ENCODE peak calls at places on chromosome 22, in five cellular contexts. One of them, this sample, is unnamed.

GRCh38 chr22:35630891-35631290 is 13.8 kb upstream of the MB start:
- DNase-seq in AML-193: no peak
- DNase-seq in Panc1: no peak
- DNase-seq in tibial nerve: no peak
- DNase-seq in nephron progenitor cell: no peak
- DNase-seq in this sample: no peak

GRCh38 chr22:45671051-45671782 is 417 bp upstream of the ATXN10 start:
- DNase-seq in AML-193: no peak
- DNase-seq in Panc1: no peak
- DNase-seq in tibial nerve: no peak
- DNase-seq in nephron progenitor cell: peak
- DNase-seq in this sample: no peak

GRCh38 chr22:45552580-45553332 is 50.1 kb downstream of the FBLN1 start:
- DNase-seq in AML-193: no peak
- DNase-seq in Panc1: no peak
- DNase-seq in tibial nerve: peak
- DNase-seq in nephron progenitor cell: peak
- DNase-seq in this sample: no peak

GRCh38 chr22:35092146-35092805 is 26.3 kb downstream of the ISX start:
- DNase-seq in AML-193: no peak
- DNase-seq in Panc1: no peak
- DNase-seq in tibial nerve: no peak
- DNase-seq in nephron progenitor cell: no peak
- DNase-seq in this sample: no peak

GRCh38 chr22:21949569-21949918 is 3.1 kb downstream of the PPM1F start:
- DNase-seq in AML-193: no peak
- DNase-seq in Panc1: no peak
- DNase-seq in tibial nerve: no peak
- DNase-seq in nephron progenitor cell: no peak
- DNase-seq in this sample: no peak

GRCh38 chr22:48258108-48258705 is 1495.8 kb downstream of the TBC1D22A start:
- DNase-seq in AML-193: no peak
- DNase-seq in Panc1: no peak
- DNase-seq in tibial nerve: no peak
- DNase-seq in nephron progenitor cell: no peak
- DNase-seq in this sample: no peak

GRCh38 chr22:20566420-20567260 is 59.2 kb downstream of the MED15 start:
- DNase-seq in AML-193: no peak
- DNase-seq in Panc1: no peak
- DNase-seq in tibial nerve: peak
- DNase-seq in nephron progenitor cell: no peak
- DNase-seq in this sample: no peak

GRCh38 chr22:45572444-45572843 is 69.8 kb downstream of the FBLN1 start:
- DNase-seq in AML-193: no peak
- DNase-seq in Panc1: no peak
- DNase-seq in tibial nerve: no peak
- DNase-seq in nephron progenitor cell: no peak
- DNase-seq in this sample: no peak

GRCh38 chr22:37448521-37449150 is 21.4 kb upstream of the ELFN2 start:
- DNase-seq in AML-193: no peak
- DNase-seq in Panc1: no peak
- DNase-seq in tibial nerve: no peak
- DNase-seq in nephron progenitor cell: no peak
- DNase-seq in this sample: no peak

GRCh38 chr22:42062506-42063190 is 8.0 kb downstream of the NAGA start:
- DNase-seq in AML-193: no peak
- DNase-seq in Panc1: no peak
- DNase-seq in tibial nerve: no peak
- DNase-seq in nephron progenitor cell: no peak
- DNase-seq in this sample: no peak

GRCh38 chr22:27247691-27248434 is 553.7 kb downstream of the MN1 start:
- DNase-seq in AML-193: no peak
- DNase-seq in Panc1: no peak
- DNase-seq in tibial nerve: peak
- DNase-seq in nephron progenitor cell: no peak
- DNase-seq in this sample: no peak

GRCh38 chr22:45329536-45329936 is 19.8 kb downstream of the FAM118A start:
- DNase-seq in AML-193: no peak
- DNase-seq in Panc1: no peak
- DNase-seq in tibial nerve: no peak
- DNase-seq in nephron progenitor cell: no peak
- DNase-seq in this sample: peak

GRCh38 chr22:21677606-21678443 is 12.0 kb downstream of the PPIL2 start:
- DNase-seq in AML-193: no peak
- DNase-seq in Panc1: no peak
- DNase-seq in tibial nerve: no peak
- DNase-seq in nephron progenitor cell: no peak
- DNase-seq in this sample: no peak

GRCh38 chr22:39416319-39416718 is 16.7 kb downstream of the TAB1 start:
- DNase-seq in AML-193: no peak
- DNase-seq in Panc1: no peak
- DNase-seq in tibial nerve: no peak
- DNase-seq in nephron progenitor cell: no peak
- DNase-seq in this sample: no peak

GRCh38 chr22:24433868-24434471 is 6.6 kb downstream of the ADORA2A start:
- DNase-seq in AML-193: peak
- DNase-seq in Panc1: no peak
- DNase-seq in tibial nerve: peak
- DNase-seq in nephron progenitor cell: no peak
- DNase-seq in this sample: no peak

GRCh38 chr22:20243545-20244249 is 24.4 kb downstream of the RTN4R start:
- DNase-seq in AML-193: peak
- DNase-seq in Panc1: no peak
- DNase-seq in tibial nerve: no peak
- DNase-seq in nephron progenitor cell: peak
- DNase-seq in this sample: peak

GRCh38 chr22:46108564-46109473 is 41.5 kb upstream of the PPARA start:
- DNase-seq in AML-193: no peak
- DNase-seq in Panc1: no peak
- DNase-seq in tibial nerve: no peak
- DNase-seq in nephron progenitor cell: peak
- DNase-seq in this sample: no peak

GRCh38 chr22:50473088-50473487 is 1.7 kb downstream of the SBF1 start:
- DNase-seq in AML-193: peak
- DNase-seq in Panc1: peak
- DNase-seq in tibial nerve: no peak
- DNase-seq in nephron progenitor cell: no peak
- DNase-seq in this sample: no peak

GRCh38 chr22:31662668-31663037 is 638 bp upstream of the PISD start:
- DNase-seq in AML-193: no peak
- DNase-seq in Panc1: no peak
- DNase-seq in tibial nerve: no peak
- DNase-seq in nephron progenitor cell: no peak
- DNase-seq in this sample: no peak

GRCh38 chr22:37742374-37743092 is 45.7 kb downstream of the TRIOBP start:
- DNase-seq in AML-193: peak
- DNase-seq in Panc1: no peak
- DNase-seq in tibial nerve: peak
- DNase-seq in nephron progenitor cell: no peak
- DNase-seq in this sample: no peak